ENCODE peak calls at places on chromosome 14, in five cellular contexts. One of them, this sample, is unnamed.

GRCh38 chr14:72516936-72517408 is 376.9 kb downstream of the DPF3 start:
- DNase-seq in LoVo: peak
- DNase-seq in body of pancreas: peak
- DNase-seq in memory B cell: peak
- DNase-seq in stimulated activated CD8-positive, alpha-beta memory T cell treated with anti-CD3 and anti-CD28 coated beads, Interleukin-12 subunit alpha, Interleukin-12 subunit beta, amount 100 ng/mL, for 1 hour: peak
- DNase-seq in this sample: peak

GRCh38 chr14:89324501-89325298 is 92.3 kb downstream of the FOXN3 start:
- DNase-seq in memory B cell: no peak
- DNase-seq in body of pancreas: no peak
- DNase-seq in LoVo: no peak
- DNase-seq in stimulated activated CD8-positive, alpha-beta memory T cell treated with anti-CD3 and anti-CD28 coated beads, Interleukin-12 subunit alpha, Interleukin-12 subunit beta, amount 100 ng/mL, for 1 hour: no peak
- DNase-seq in this sample: no peak

GRCh38 chr14:23468704-23469126 is 788 bp upstream of the NGDN start:
- DNase-seq in stimulated activated CD8-positive, alpha-beta memory T cell treated with anti-CD3 and anti-CD28 coated beads, Interleukin-12 subunit alpha, Interleukin-12 subunit beta, amount 100 ng/mL, for 1 hour: no peak
- DNase-seq in memory B cell: no peak
- DNase-seq in LoVo: no peak
- DNase-seq in body of pancreas: no peak
- DNase-seq in this sample: no peak

GRCh38 chr14:75343914-75344313 is 65.3 kb downstream of the FOS start:
- DNase-seq in memory B cell: no peak
- DNase-seq in body of pancreas: no peak
- DNase-seq in stimulated activated CD8-positive, alpha-beta memory T cell treated with anti-CD3 and anti-CD28 coated beads, Interleukin-12 subunit alpha, Interleukin-12 subunit beta, amount 100 ng/mL, for 1 hour: no peak
- DNase-seq in LoVo: no peak
- DNase-seq in this sample: no peak

GRCh38 chr14:87944987-87945604 is 47.9 kb downstream of the GALC start:
- DNase-seq in body of pancreas: no peak
- DNase-seq in memory B cell: no peak
- DNase-seq in LoVo: peak
- DNase-seq in stimulated activated CD8-positive, alpha-beta memory T cell treated with anti-CD3 and anti-CD28 coated beads, Interleukin-12 subunit alpha, Interleukin-12 subunit beta, amount 100 ng/mL, for 1 hour: no peak
- DNase-seq in this sample: no peak

GRCh38 chr14:76056128-76056527 is 70.6 kb downstream of the IFT43 start:
- DNase-seq in body of pancreas: no peak
- DNase-seq in stimulated activated CD8-positive, alpha-beta memory T cell treated with anti-CD3 and anti-CD28 coated beads, Interleukin-12 subunit alpha, Interleukin-12 subunit beta, amount 100 ng/mL, for 1 hour: no peak
- DNase-seq in memory B cell: no peak
- DNase-seq in LoVo: no peak
- DNase-seq in this sample: no peak

GRCh38 chr14:46322076-46322475 is 329.5 kb downstream of the RPL10L start:
- DNase-seq in body of pancreas: no peak
- DNase-seq in LoVo: no peak
- DNase-seq in memory B cell: no peak
- DNase-seq in stimulated activated CD8-positive, alpha-beta memory T cell treated with anti-CD3 and anti-CD28 coated beads, Interleukin-12 subunit alpha, Interleukin-12 subunit beta, amount 100 ng/mL, for 1 hour: no peak
- DNase-seq in this sample: no peak

GRCh38 chr14:54981698-54982097 is 45.2 kb downstream of the WDHD1 start:
- DNase-seq in memory B cell: no peak
- DNase-seq in body of pancreas: no peak
- DNase-seq in LoVo: no peak
- DNase-seq in stimulated activated CD8-positive, alpha-beta memory T cell treated with anti-CD3 and anti-CD28 coated beads, Interleukin-12 subunit alpha, Interleukin-12 subunit beta, amount 100 ng/mL, for 1 hour: no peak
- DNase-seq in this sample: no peak

GRCh38 chr14:100156776-100157175 is 2.7 kb downstream of the DEGS2 start:
- DNase-seq in memory B cell: no peak
- DNase-seq in LoVo: no peak
- DNase-seq in stimulated activated CD8-positive, alpha-beta memory T cell treated with anti-CD3 and anti-CD28 coated beads, Interleukin-12 subunit alpha, Interleukin-12 subunit beta, amount 100 ng/mL, for 1 hour: no peak
- DNase-seq in body of pancreas: no peak
- DNase-seq in this sample: no peak

GRCh38 chr14:95314609-95315008 is 5.1 kb downstream of the CLMN start:
- DNase-seq in stimulated activated CD8-positive, alpha-beta memory T cell treated with anti-CD3 and anti-CD28 coated beads, Interleukin-12 subunit alpha, Interleukin-12 subunit beta, amount 100 ng/mL, for 1 hour: no peak
- DNase-seq in memory B cell: no peak
- DNase-seq in LoVo: no peak
- DNase-seq in body of pancreas: peak
- DNase-seq in this sample: peak

GRCh38 chr14:73744874-73745529 is 30.8 kb upstream of the PNMA1 start:
- DNase-seq in stimulated activated CD8-positive, alpha-beta memory T cell treated with anti-CD3 and anti-CD28 coated beads, Interleukin-12 subunit alpha, Interleukin-12 subunit beta, amount 100 ng/mL, for 1 hour: no peak
- DNase-seq in memory B cell: no peak
- DNase-seq in body of pancreas: peak
- DNase-seq in LoVo: peak
- DNase-seq in this sample: no peak

GRCh38 chr14:54172562-54172961 is 215.9 kb upstream of the BMP4 start:
- DNase-seq in memory B cell: no peak
- DNase-seq in body of pancreas: no peak
- DNase-seq in LoVo: no peak
- DNase-seq in stimulated activated CD8-positive, alpha-beta memory T cell treated with anti-CD3 and anti-CD28 coated beads, Interleukin-12 subunit alpha, Interleukin-12 subunit beta, amount 100 ng/mL, for 1 hour: no peak
- DNase-seq in this sample: no peak

GRCh38 chr14:97177016-97177415 is 379.8 kb downstream of the VRK1 start:
- DNase-seq in body of pancreas: no peak
- DNase-seq in LoVo: peak
- DNase-seq in memory B cell: no peak
- DNase-seq in stimulated activated CD8-positive, alpha-beta memory T cell treated with anti-CD3 and anti-CD28 coated beads, Interleukin-12 subunit alpha, Interleukin-12 subunit beta, amount 100 ng/mL, for 1 hour: peak
- DNase-seq in this sample: no peak

GRCh38 chr14:96095581-96096476 is 56.7 kb downstream of the C14orf132 start:
- DNase-seq in memory B cell: no peak
- DNase-seq in body of pancreas: peak
- DNase-seq in LoVo: no peak
- DNase-seq in stimulated activated CD8-positive, alpha-beta memory T cell treated with anti-CD3 and anti-CD28 coated beads, Interleukin-12 subunit alpha, Interleukin-12 subunit beta, amount 100 ng/mL, for 1 hour: no peak
- DNase-seq in this sample: no peak

GRCh38 chr14:66645716-66646115 is 137.8 kb downstream of the GPHN start:
- DNase-seq in memory B cell: no peak
- DNase-seq in LoVo: no peak
- DNase-seq in body of pancreas: no peak
- DNase-seq in stimulated activated CD8-positive, alpha-beta memory T cell treated with anti-CD3 and anti-CD28 coated beads, Interleukin-12 subunit alpha, Interleukin-12 subunit beta, amount 100 ng/mL, for 1 hour: no peak
- DNase-seq in this sample: no peak

GRCh38 chr14:76961631-76962302 is 66.7 kb downstream of the IRF2BPL start:
- DNase-seq in memory B cell: peak
- DNase-seq in stimulated activated CD8-positive, alpha-beta memory T cell treated with anti-CD3 and anti-CD28 coated beads, Interleukin-12 subunit alpha, Interleukin-12 subunit beta, amount 100 ng/mL, for 1 hour: peak
- DNase-seq in LoVo: peak
- DNase-seq in body of pancreas: peak
- DNase-seq in this sample: peak

GRCh38 chr14:39266589-39266870 is 32.8 kb downstream of the MIA2 start:
- DNase-seq in LoVo: peak
- DNase-seq in body of pancreas: peak
- DNase-seq in memory B cell: no peak
- DNase-seq in stimulated activated CD8-positive, alpha-beta memory T cell treated with anti-CD3 and anti-CD28 coated beads, Interleukin-12 subunit alpha, Interleukin-12 subunit beta, amount 100 ng/mL, for 1 hour: peak
- DNase-seq in this sample: peak

GRCh38 chr14:99603471-99603933 is 505 bp downstream of the CCDC85C start:
- DNase-seq in stimulated activated CD8-positive, alpha-beta memory T cell treated with anti-CD3 and anti-CD28 coated beads, Interleukin-12 subunit alpha, Interleukin-12 subunit beta, amount 100 ng/mL, for 1 hour: peak
- DNase-seq in LoVo: peak
- DNase-seq in memory B cell: peak
- DNase-seq in body of pancreas: peak
- DNase-seq in this sample: peak

GRCh38 chr14:32978691-32979255 is 40.1 kb downstream of the NPAS3 start:
- DNase-seq in stimulated activated CD8-positive, alpha-beta memory T cell treated with anti-CD3 and anti-CD28 coated beads, Interleukin-12 subunit alpha, Interleukin-12 subunit beta, amount 100 ng/mL, for 1 hour: no peak
- DNase-seq in LoVo: no peak
- DNase-seq in memory B cell: no peak
- DNase-seq in body of pancreas: no peak
- DNase-seq in this sample: no peak

GRCh38 chr14:73935666-73936065 is 14.2 kb downstream of the FAM161B start:
- DNase-seq in body of pancreas: no peak
- DNase-seq in memory B cell: no peak
- DNase-seq in stimulated activated CD8-positive, alpha-beta memory T cell treated with anti-CD3 and anti-CD28 coated beads, Interleukin-12 subunit alpha, Interleukin-12 subunit beta, amount 100 ng/mL, for 1 hour: no peak
- DNase-seq in LoVo: no peak
- DNase-seq in this sample: no peak

GRCh38 chr14:23153891-23154796 is 29.3 kb downstream of the SLC7A8 start:
- DNase-seq in LoVo: peak
- DNase-seq in stimulated activated CD8-positive, alpha-beta memory T cell treated with anti-CD3 and anti-CD28 coated beads, Interleukin-12 subunit alpha, Interleukin-12 subunit beta, amount 100 ng/mL, for 1 hour: no peak
- DNase-seq in memory B cell: no peak
- DNase-seq in body of pancreas: peak
- DNase-seq in this sample: no peak

GRCh38 chr14:65229431-65230286 is 127.3 kb upstream of the MAX start:
- DNase-seq in body of pancreas: peak
- DNase-seq in memory B cell: peak
- DNase-seq in stimulated activated CD8-positive, alpha-beta memory T cell treated with anti-CD3 and anti-CD28 coated beads, Interleukin-12 subunit alpha, Interleukin-12 subunit beta, amount 100 ng/mL, for 1 hour: peak
- DNase-seq in LoVo: peak
- DNase-seq in this sample: no peak

GRCh38 chr14:89206426-89206825 is 210.6 kb downstream of the FOXN3 start:
- DNase-seq in body of pancreas: no peak
- DNase-seq in stimulated activated CD8-positive, alpha-beta memory T cell treated with anti-CD3 and anti-CD28 coated beads, Interleukin-12 subunit alpha, Interleukin-12 subunit beta, amount 100 ng/mL, for 1 hour: no peak
- DNase-seq in memory B cell: no peak
- DNase-seq in LoVo: no peak
- DNase-seq in this sample: no peak

GRCh38 chr14:87896393-87897380 is 96.3 kb downstream of the GALC start:
- DNase-seq in stimulated activated CD8-positive, alpha-beta memory T cell treated with anti-CD3 and anti-CD28 coated beads, Interleukin-12 subunit alpha, Interleukin-12 subunit beta, amount 100 ng/mL, for 1 hour: no peak
- DNase-seq in body of pancreas: peak
- DNase-seq in LoVo: peak
- DNase-seq in memory B cell: no peak
- DNase-seq in this sample: no peak

GRCh38 chr14:104149617-104150141 is 11.3 kb downstream of the KIF26A start:
- DNase-seq in LoVo: no peak
- DNase-seq in stimulated activated CD8-positive, alpha-beta memory T cell treated with anti-CD3 and anti-CD28 coated beads, Interleukin-12 subunit alpha, Interleukin-12 subunit beta, amount 100 ng/mL, for 1 hour: no peak
- DNase-seq in memory B cell: no peak
- DNase-seq in body of pancreas: peak
- DNase-seq in this sample: no peak